ENCODE peak calls at places on chromosomes 2 and 18, in six cellular contexts. R, A, P, O, T and J are unnamed samples.
A peak's percentile ranks its signal among the peaks of the same experiment; 100 is the strongest.

GRCh38 chr2:73938761-73939352 is 12.2 kb downstream of the DGUOK start:
- DNase-seq in P (no peak), R (no peak), A (no peak), O (peak; percentile 78), T (no peak), J (no peak)

GRCh38 chr18:27413495-27414401 is 228.6 kb upstream of the CHST9 start:
- DNase-seq in R (no peak), T (no peak), O (peak; percentile 80), P (peak; percentile 49), A (no peak), J (no peak)

GRCh38 chr2:203706403-203706802 is at the start of gene CD28:
- DNase-seq in O (no peak), T (no peak), A (peak; percentile 87), R (peak; percentile 79), P (peak; percentile 34), J (no peak)

GRCh38 chr2:73907840-73908452 is 15.1 kb downstream of the ACTG2 start:
- DNase-seq in R (peak; percentile 9), P (no peak), T (no peak), O (peak; percentile 45), A (peak; percentile 25), J (peak; percentile 66)

GRCh38 chr2:231670892-231671616 is 37.3 kb upstream of the PTMA start:
- DNase-seq in O (no peak), P (no peak), R (no peak), A (no peak), T (no peak), J (no peak)

GRCh38 chr2:209008636-209009287 is 415.1 kb upstream of the MAP2 start:
- DNase-seq in P (no peak), R (no peak), A (no peak), T (no peak), O (no peak), J (no peak)

GRCh38 chr2:237702439-237703397 is 75.3 kb downstream of the LRRFIP1 start:
- DNase-seq in T (no peak), R (no peak), P (peak; percentile 69), O (peak; percentile 57), A (no peak), J (peak; percentile 91)

GRCh38 chr2:124261456-124261855 is 236.4 kb downstream of the CNTNAP5 start:
- DNase-seq in O (no peak), A (no peak), P (no peak), R (no peak), T (no peak), J (no peak)

GRCh38 chr2:174792309-174793025 is 28.2 kb upstream of the CHRNA1 start:
- DNase-seq in O (no peak), T (no peak), A (no peak), R (no peak), P (no peak), J (no peak)

GRCh38 chr2:230754200-230754599 is 41.6 kb downstream of the CAB39 start:
- DNase-seq in T (no peak), P (no peak), R (no peak), A (no peak), O (no peak), J (no peak)

GRCh38 chr2:217555075-217555876 is 447.5 kb downstream of the TNS1 start:
- DNase-seq in O (no peak), R (no peak), A (no peak), P (no peak), T (no peak), J (peak; percentile 20)

GRCh38 chr18:45910405-45911023 is 56.6 kb downstream of the EPG5 start:
- DNase-seq in P (no peak), A (peak; percentile 55), T (no peak), O (peak; percentile 52), R (peak; percentile 52), J (no peak)